ENCODE peak calls at places on chromosomes 4 and X, in seven cellular contexts. One of them, this sample, is unnamed.

GRCh38 chr4:182286035-182286434 is 42.8 kb downstream of the TENM3 start:
- DNase-seq in activated CD8-positive, alpha-beta T cell treated with anti-CD3 and anti-CD28 coated beads, Interleukin-2, amount 10 ng/mL, durations not matched to agents 7 days and 5 days: no peak
- DNase-seq in MV-4-11: no peak
- DNase-seq in fibroblast of the conjunctiva: no peak
- DNase-seq in ACHN: peak; percentile 54
- DNase-seq in G401: no peak
- DNase-seq in transverse colon: no peak
- DNase-seq in this sample: no peak

GRCh38 chr4:113540859-113541258 is 220.7 kb downstream of the CAMK2D start:
- DNase-seq in activated CD8-positive, alpha-beta T cell treated with anti-CD3 and anti-CD28 coated beads, Interleukin-2, amount 10 ng/mL, durations not matched to agents 7 days and 5 days: no peak
- DNase-seq in MV-4-11: no peak
- DNase-seq in fibroblast of the conjunctiva: peak; percentile 35
- DNase-seq in ACHN: no peak
- DNase-seq in G401: peak; percentile 35
- DNase-seq in transverse colon: no peak
- DNase-seq in this sample: no peak

GRCh38 chrX:45771560-45772340 is 571.1 kb upstream of the DIPK2B start:
- DNase-seq in activated CD8-positive, alpha-beta T cell treated with anti-CD3 and anti-CD28 coated beads, Interleukin-2, amount 10 ng/mL, durations not matched to agents 7 days and 5 days: peak; percentile 70
- DNase-seq in MV-4-11: peak; percentile 60
- DNase-seq in fibroblast of the conjunctiva: no peak
- DNase-seq in ACHN: peak; percentile 49
- DNase-seq in G401: no peak
- DNase-seq in transverse colon: peak; percentile 56
- DNase-seq in this sample: peak; percentile 35

GRCh38 chrX:30228526-30228925 is 1.9 kb upstream of the MAGEB3 start:
- DNase-seq in activated CD8-positive, alpha-beta T cell treated with anti-CD3 and anti-CD28 coated beads, Interleukin-2, amount 10 ng/mL, durations not matched to agents 7 days and 5 days: no peak
- DNase-seq in MV-4-11: no peak
- DNase-seq in fibroblast of the conjunctiva: no peak
- DNase-seq in ACHN: no peak
- DNase-seq in G401: no peak
- DNase-seq in transverse colon: no peak
- DNase-seq in this sample: no peak

GRCh38 chrX:3066555-3066954 is 25.3 kb downstream of the ARSF start:
- DNase-seq in activated CD8-positive, alpha-beta T cell treated with anti-CD3 and anti-CD28 coated beads, Interleukin-2, amount 10 ng/mL, durations not matched to agents 7 days and 5 days: no peak
- DNase-seq in MV-4-11: peak; percentile 31
- DNase-seq in fibroblast of the conjunctiva: no peak
- DNase-seq in ACHN: no peak
- DNase-seq in G401: no peak
- DNase-seq in transverse colon: no peak
- DNase-seq in this sample: no peak

GRCh38 chr4:12446650-12447049 is 1018.0 kb upstream of the HS3ST1 start:
- DNase-seq in activated CD8-positive, alpha-beta T cell treated with anti-CD3 and anti-CD28 coated beads, Interleukin-2, amount 10 ng/mL, durations not matched to agents 7 days and 5 days: no peak
- DNase-seq in MV-4-11: no peak
- DNase-seq in fibroblast of the conjunctiva: no peak
- DNase-seq in ACHN: no peak
- DNase-seq in G401: no peak
- DNase-seq in transverse colon: no peak
- DNase-seq in this sample: no peak

GRCh38 chr4:102616661-102617060 is 115.5 kb downstream of the NFKB1 start:
- DNase-seq in activated CD8-positive, alpha-beta T cell treated with anti-CD3 and anti-CD28 coated beads, Interleukin-2, amount 10 ng/mL, durations not matched to agents 7 days and 5 days: no peak
- DNase-seq in MV-4-11: no peak
- DNase-seq in fibroblast of the conjunctiva: no peak
- DNase-seq in ACHN: no peak
- DNase-seq in G401: no peak
- DNase-seq in transverse colon: no peak
- DNase-seq in this sample: no peak

GRCh38 chr4:3434891-3435683 is 6.7 kb upstream of the HGFAC start:
- DNase-seq in activated CD8-positive, alpha-beta T cell treated with anti-CD3 and anti-CD28 coated beads, Interleukin-2, amount 10 ng/mL, durations not matched to agents 7 days and 5 days: no peak
- DNase-seq in MV-4-11: no peak
- DNase-seq in fibroblast of the conjunctiva: no peak
- DNase-seq in ACHN: no peak
- DNase-seq in G401: no peak
- DNase-seq in transverse colon: no peak
- DNase-seq in this sample: no peak

GRCh38 chrX:17024896-17025295 is 78.4 kb downstream of the REPS2 start:
- DNase-seq in activated CD8-positive, alpha-beta T cell treated with anti-CD3 and anti-CD28 coated beads, Interleukin-2, amount 10 ng/mL, durations not matched to agents 7 days and 5 days: no peak
- DNase-seq in MV-4-11: no peak
- DNase-seq in fibroblast of the conjunctiva: no peak
- DNase-seq in ACHN: peak; percentile 59
- DNase-seq in G401: peak; percentile 63
- DNase-seq in transverse colon: peak; percentile 43
- DNase-seq in this sample: peak; percentile 33

GRCh38 chr4:88275516-88275915 is 8.8 kb downstream of the PPM1K start:
- DNase-seq in activated CD8-positive, alpha-beta T cell treated with anti-CD3 and anti-CD28 coated beads, Interleukin-2, amount 10 ng/mL, durations not matched to agents 7 days and 5 days: no peak
- DNase-seq in MV-4-11: peak; percentile 97
- DNase-seq in fibroblast of the conjunctiva: no peak
- DNase-seq in ACHN: no peak
- DNase-seq in G401: no peak
- DNase-seq in transverse colon: no peak
- DNase-seq in this sample: peak; percentile 76

GRCh38 chrX:17592117-17592516 is 145.2 kb upstream of the SCML1 start:
- DNase-seq in activated CD8-positive, alpha-beta T cell treated with anti-CD3 and anti-CD28 coated beads, Interleukin-2, amount 10 ng/mL, durations not matched to agents 7 days and 5 days: no peak
- DNase-seq in MV-4-11: no peak
- DNase-seq in fibroblast of the conjunctiva: no peak
- DNase-seq in ACHN: no peak
- DNase-seq in G401: no peak
- DNase-seq in transverse colon: no peak
- DNase-seq in this sample: no peak

GRCh38 chrX:99384594-99385374 is 1025.3 kb downstream of the PCDH19 start:
- DNase-seq in activated CD8-positive, alpha-beta T cell treated with anti-CD3 and anti-CD28 coated beads, Interleukin-2, amount 10 ng/mL, durations not matched to agents 7 days and 5 days: no peak
- DNase-seq in MV-4-11: no peak
- DNase-seq in fibroblast of the conjunctiva: no peak
- DNase-seq in ACHN: no peak
- DNase-seq in G401: no peak
- DNase-seq in transverse colon: no peak
- DNase-seq in this sample: no peak

GRCh38 chr4:184992422-184992821 is 25.9 kb upstream of the HELT start:
- DNase-seq in activated CD8-positive, alpha-beta T cell treated with anti-CD3 and anti-CD28 coated beads, Interleukin-2, amount 10 ng/mL, durations not matched to agents 7 days and 5 days: no peak
- DNase-seq in MV-4-11: no peak
- DNase-seq in fibroblast of the conjunctiva: no peak
- DNase-seq in ACHN: no peak
- DNase-seq in G401: no peak
- DNase-seq in transverse colon: no peak
- DNase-seq in this sample: no peak

GRCh38 chr4:77187231-77187630 is 30.2 kb downstream of the CCNG2 start:
- DNase-seq in activated CD8-positive, alpha-beta T cell treated with anti-CD3 and anti-CD28 coated beads, Interleukin-2, amount 10 ng/mL, durations not matched to agents 7 days and 5 days: no peak
- DNase-seq in MV-4-11: no peak
- DNase-seq in fibroblast of the conjunctiva: no peak
- DNase-seq in ACHN: no peak
- DNase-seq in G401: peak; percentile 97
- DNase-seq in transverse colon: no peak
- DNase-seq in this sample: no peak

GRCh38 chr4:181525641-181526040 is 717.6 kb upstream of the TENM3 start:
- DNase-seq in activated CD8-positive, alpha-beta T cell treated with anti-CD3 and anti-CD28 coated beads, Interleukin-2, amount 10 ng/mL, durations not matched to agents 7 days and 5 days: no peak
- DNase-seq in MV-4-11: no peak
- DNase-seq in fibroblast of the conjunctiva: no peak
- DNase-seq in ACHN: no peak
- DNase-seq in G401: no peak
- DNase-seq in transverse colon: no peak
- DNase-seq in this sample: no peak

GRCh38 chr4:154549894-154550790 is at the start of gene PLRG1:
- DNase-seq in activated CD8-positive, alpha-beta T cell treated with anti-CD3 and anti-CD28 coated beads, Interleukin-2, amount 10 ng/mL, durations not matched to agents 7 days and 5 days: peak; percentile 97
- DNase-seq in MV-4-11: peak; percentile 93
- DNase-seq in fibroblast of the conjunctiva: peak; percentile 93
- DNase-seq in ACHN: peak; percentile 93
- DNase-seq in G401: peak; percentile 95
- DNase-seq in transverse colon: peak; percentile 97
- DNase-seq in this sample: peak; percentile 93

GRCh38 chrX:142250502-142250901 is 45.4 kb upstream of the MAGEC2 start:
- DNase-seq in activated CD8-positive, alpha-beta T cell treated with anti-CD3 and anti-CD28 coated beads, Interleukin-2, amount 10 ng/mL, durations not matched to agents 7 days and 5 days: no peak
- DNase-seq in MV-4-11: no peak
- DNase-seq in fibroblast of the conjunctiva: no peak
- DNase-seq in ACHN: no peak
- DNase-seq in G401: no peak
- DNase-seq in transverse colon: no peak
- DNase-seq in this sample: no peak

GRCh38 chr4:32136081-32136787 is 1416.1 kb downstream of the PCDH7 start:
- DNase-seq in activated CD8-positive, alpha-beta T cell treated with anti-CD3 and anti-CD28 coated beads, Interleukin-2, amount 10 ng/mL, durations not matched to agents 7 days and 5 days: no peak
- DNase-seq in MV-4-11: no peak
- DNase-seq in fibroblast of the conjunctiva: no peak
- DNase-seq in ACHN: no peak
- DNase-seq in G401: no peak
- DNase-seq in transverse colon: no peak
- DNase-seq in this sample: peak; percentile 1

GRCh38 chrX:69158166-69159040 is 6.8 kb downstream of the PJA1 start:
- DNase-seq in activated CD8-positive, alpha-beta T cell treated with anti-CD3 and anti-CD28 coated beads, Interleukin-2, amount 10 ng/mL, durations not matched to agents 7 days and 5 days: peak; percentile 44
- DNase-seq in MV-4-11: peak; percentile 1
- DNase-seq in fibroblast of the conjunctiva: peak; percentile 31
- DNase-seq in ACHN: peak; percentile 64
- DNase-seq in G401: peak; percentile 24
- DNase-seq in transverse colon: peak; percentile 37
- DNase-seq in this sample: peak; percentile 42

GRCh38 chr4:75547647-75548387 is 8.0 kb upstream of the ODAPH start:
- DNase-seq in activated CD8-positive, alpha-beta T cell treated with anti-CD3 and anti-CD28 coated beads, Interleukin-2, amount 10 ng/mL, durations not matched to agents 7 days and 5 days: no peak
- DNase-seq in MV-4-11: peak; percentile 78
- DNase-seq in fibroblast of the conjunctiva: peak; percentile 13
- DNase-seq in ACHN: peak; percentile 5
- DNase-seq in G401: no peak
- DNase-seq in transverse colon: peak; percentile 42
- DNase-seq in this sample: no peak

GRCh38 chr4:77617203-77617602 is 11.6 kb downstream of the CXCL13 start:
- DNase-seq in activated CD8-positive, alpha-beta T cell treated with anti-CD3 and anti-CD28 coated beads, Interleukin-2, amount 10 ng/mL, durations not matched to agents 7 days and 5 days: no peak
- DNase-seq in MV-4-11: peak; percentile 31
- DNase-seq in fibroblast of the conjunctiva: no peak
- DNase-seq in ACHN: no peak
- DNase-seq in G401: no peak
- DNase-seq in transverse colon: no peak
- DNase-seq in this sample: no peak

GRCh38 chrX:9739130-9739529 is 26.5 kb downstream of the GPR143 start:
- DNase-seq in activated CD8-positive, alpha-beta T cell treated with anti-CD3 and anti-CD28 coated beads, Interleukin-2, amount 10 ng/mL, durations not matched to agents 7 days and 5 days: no peak
- DNase-seq in MV-4-11: no peak
- DNase-seq in fibroblast of the conjunctiva: no peak
- DNase-seq in ACHN: no peak
- DNase-seq in G401: no peak
- DNase-seq in transverse colon: no peak
- DNase-seq in this sample: no peak

GRCh38 chrX:134186362-134187121 is 50.4 kb upstream of the CCDC160 start:
- DNase-seq in activated CD8-positive, alpha-beta T cell treated with anti-CD3 and anti-CD28 coated beads, Interleukin-2, amount 10 ng/mL, durations not matched to agents 7 days and 5 days: peak; percentile 85
- DNase-seq in MV-4-11: peak; percentile 63
- DNase-seq in fibroblast of the conjunctiva: no peak
- DNase-seq in ACHN: no peak
- DNase-seq in G401: no peak
- DNase-seq in transverse colon: peak; percentile 20
- DNase-seq in this sample: peak; percentile 81

GRCh38 chr4:112523008-112523440 is 7.0 kb upstream of the NEUROG2 start:
- DNase-seq in activated CD8-positive, alpha-beta T cell treated with anti-CD3 and anti-CD28 coated beads, Interleukin-2, amount 10 ng/mL, durations not matched to agents 7 days and 5 days: peak; percentile 45
- DNase-seq in MV-4-11: peak; percentile 15
- DNase-seq in fibroblast of the conjunctiva: no peak
- DNase-seq in ACHN: no peak
- DNase-seq in G401: no peak
- DNase-seq in transverse colon: peak; percentile 31
- DNase-seq in this sample: peak; percentile 57

GRCh38 chr4:26985836-26986235 is 125.2 kb downstream of the STIM2 start:
- DNase-seq in activated CD8-positive, alpha-beta T cell treated with anti-CD3 and anti-CD28 coated beads, Interleukin-2, amount 10 ng/mL, durations not matched to agents 7 days and 5 days: peak; percentile 72
- DNase-seq in MV-4-11: peak; percentile 69
- DNase-seq in fibroblast of the conjunctiva: no peak
- DNase-seq in ACHN: no peak
- DNase-seq in G401: no peak
- DNase-seq in transverse colon: no peak
- DNase-seq in this sample: peak; percentile 24

GRCh38 chr4:62053974-62054373 is 853.8 kb downstream of the ADGRL3 start:
- DNase-seq in activated CD8-positive, alpha-beta T cell treated with anti-CD3 and anti-CD28 coated beads, Interleukin-2, amount 10 ng/mL, durations not matched to agents 7 days and 5 days: no peak
- DNase-seq in MV-4-11: no peak
- DNase-seq in fibroblast of the conjunctiva: no peak
- DNase-seq in ACHN: no peak
- DNase-seq in G401: no peak
- DNase-seq in transverse colon: no peak
- DNase-seq in this sample: no peak

GRCh38 chrX:95911062-95911461 is 773.6 kb upstream of the DIAPH2 start:
- DNase-seq in activated CD8-positive, alpha-beta T cell treated with anti-CD3 and anti-CD28 coated beads, Interleukin-2, amount 10 ng/mL, durations not matched to agents 7 days and 5 days: no peak
- DNase-seq in MV-4-11: no peak
- DNase-seq in fibroblast of the conjunctiva: no peak
- DNase-seq in ACHN: no peak
- DNase-seq in G401: no peak
- DNase-seq in transverse colon: no peak
- DNase-seq in this sample: no peak

GRCh38 chrX:153576961-153577360 is 22.0 kb downstream of the CCNQ start:
- DNase-seq in activated CD8-positive, alpha-beta T cell treated with anti-CD3 and anti-CD28 coated beads, Interleukin-2, amount 10 ng/mL, durations not matched to agents 7 days and 5 days: no peak
- DNase-seq in MV-4-11: no peak
- DNase-seq in fibroblast of the conjunctiva: no peak
- DNase-seq in ACHN: no peak
- DNase-seq in G401: no peak
- DNase-seq in transverse colon: no peak
- DNase-seq in this sample: no peak

GRCh38 chr4:128228778-128229457 is 58.7 kb downstream of the PGRMC2 start:
- DNase-seq in activated CD8-positive, alpha-beta T cell treated with anti-CD3 and anti-CD28 coated beads, Interleukin-2, amount 10 ng/mL, durations not matched to agents 7 days and 5 days: no peak
- DNase-seq in MV-4-11: no peak
- DNase-seq in fibroblast of the conjunctiva: no peak
- DNase-seq in ACHN: no peak
- DNase-seq in G401: peak; percentile 92
- DNase-seq in transverse colon: no peak
- DNase-seq in this sample: no peak

GRCh38 chr4:185036019-185036418 is 17.7 kb downstream of the HELT start:
- DNase-seq in activated CD8-positive, alpha-beta T cell treated with anti-CD3 and anti-CD28 coated beads, Interleukin-2, amount 10 ng/mL, durations not matched to agents 7 days and 5 days: no peak
- DNase-seq in MV-4-11: no peak
- DNase-seq in fibroblast of the conjunctiva: no peak
- DNase-seq in ACHN: no peak
- DNase-seq in G401: no peak
- DNase-seq in transverse colon: no peak
- DNase-seq in this sample: no peak

GRCh38 chr4:159206427-159206871 is 103.6 kb downstream of the RAPGEF2 start:
- DNase-seq in activated CD8-positive, alpha-beta T cell treated with anti-CD3 and anti-CD28 coated beads, Interleukin-2, amount 10 ng/mL, durations not matched to agents 7 days and 5 days: peak; percentile 33
- DNase-seq in MV-4-11: peak; percentile 8
- DNase-seq in fibroblast of the conjunctiva: no peak
- DNase-seq in ACHN: no peak
- DNase-seq in G401: no peak
- DNase-seq in transverse colon: no peak
- DNase-seq in this sample: peak; percentile 51